ENCODE peak calls at places on chromosomes 1 and 21, in six cellular contexts. B is cardiac fibroblast, Y is stomach, X is left cardiac atrium, H is ACHN, F is HEK293T. K is an unnamed sample.

GRCh38 chr1:84504580-84505021 is 1.6 kb upstream of the SPATA1 start:
- DNase-seq in X (no peak), Y (no peak), F (peak), B (peak), H (peak), K (peak)

GRCh38 chr1:226066415-226067077 is 4.0 kb downstream of the H3-3A start:
- DNase-seq in H (no peak), X (no peak), F (no peak), B (peak), Y (no peak), K (no peak)

GRCh38 chr21:43639470-43640178 is 19.7 kb downstream of the HSF2BP start:
- DNase-seq in X (no peak), B (peak), F (no peak), H (no peak), Y (no peak), K (no peak)

GRCh38 chr1:29156543-29157268 is 25.0 kb downstream of the SRSF4 start:
- DNase-seq in X (no peak), H (no peak), B (peak), F (peak), Y (peak), K (peak)

GRCh38 chr1:19007491-19008441 is 51.3 kb upstream of the IFFO2 start:
- DNase-seq in Y (peak), F (no peak), X (no peak), H (no peak), B (peak), K (no peak)

GRCh38 chr1:145990249-145991097 is 5.9 kb downstream of the TXNIP start:
- DNase-seq in H (no peak), B (peak), F (no peak), Y (peak), X (no peak), K (peak)

GRCh38 chr1:216682694-216683243 is 40.5 kb downstream of the ESRRG start:
- DNase-seq in X (no peak), H (no peak), B (no peak), F (no peak), Y (no peak), K (peak)

GRCh38 chr1:178941849-178942248 is 71.0 kb upstream of the ANGPTL1 start:
- DNase-seq in F (no peak), X (no peak), B (no peak), Y (no peak), H (no peak), K (no peak)

GRCh38 chr1:160474392-160475242 is 48.4 kb downstream of the SLAMF6 start:
- DNase-seq in F (no peak), B (no peak), Y (no peak), H (no peak), X (no peak), K (no peak)

GRCh38 chr1:186974774-186975181 is 146.0 kb downstream of the PLA2G4A start:
- DNase-seq in B (peak), F (no peak), H (no peak), X (no peak), Y (no peak), K (peak)

GRCh38 chr1:101506541-101507164 is 269.8 kb downstream of the S1PR1 start:
- DNase-seq in Y (no peak), B (peak), H (peak), X (no peak), F (peak), K (peak)

GRCh38 chr1:147151244-147151643 is 21.0 kb downstream of the PRKAB2 start:
- DNase-seq in X (no peak), H (no peak), F (no peak), B (no peak), Y (no peak), K (no peak)

GRCh38 chr1:215228193-215228592 is 145.7 kb downstream of the KCNK2 start:
- DNase-seq in B (no peak), X (no peak), F (no peak), Y (no peak), H (no peak), K (no peak)

GRCh38 chr1:89736937-89737733 is 83.7 kb upstream of the LRRC8D start:
- DNase-seq in B (no peak), H (no peak), X (no peak), Y (no peak), F (no peak), K (no peak)

GRCh38 chr1:184811439-184812111 is 56.9 kb upstream of the EDEM3 start:
- DNase-seq in B (no peak), H (no peak), X (peak), Y (no peak), F (no peak), K (no peak)

GRCh38 chr1:109274533-109275476 is 8.1 kb downstream of the PSRC1 start:
- DNase-seq in B (no peak), Y (peak), X (no peak), F (no peak), H (peak), K (no peak)

K was measured in cardiac muscle cell.